ENCODE peak calls at places on chromosomes 7 and 10, in six cellular contexts. One of them, this sample, is unnamed.

GRCh38 chr10:14580933-14581332 is 193.8 kb downstream of the FAM107B start:
- DNase-seq in NCI-H2081: no peak
- DNase-seq in activated naive CD4-positive, alpha-beta T cell treated with Interleukin-2 at 50 U/mL for 16 hours: no peak
- DNase-seq in HFF-Myc: no peak
- DNase-seq in fibroblast of villous mesenchyme: no peak
- DNase-seq in stimulated activated CD4-positive, alpha-beta T cell treated with anti-CD3 and anti-CD28 coated beads, Interleukin-12 subunit alpha, Interleukin-12 subunit beta, amount 100 ng/mL, for 4 hours: no peak
- DNase-seq in this sample: no peak

GRCh38 chr10:84258034-84258695 is 13.3 kb downstream of the RGR start:
- DNase-seq in fibroblast of villous mesenchyme: no peak
- DNase-seq in activated naive CD4-positive, alpha-beta T cell treated with Interleukin-2 at 50 U/mL for 16 hours: no peak
- DNase-seq in NCI-H2081: no peak
- DNase-seq in HFF-Myc: no peak
- DNase-seq in stimulated activated CD4-positive, alpha-beta T cell treated with anti-CD3 and anti-CD28 coated beads, Interleukin-12 subunit alpha, Interleukin-12 subunit beta, amount 100 ng/mL, for 4 hours: no peak
- DNase-seq in this sample: no peak

GRCh38 chr10:113539789-113540188 is 13.1 kb upstream of the HABP2 start:
- DNase-seq in stimulated activated CD4-positive, alpha-beta T cell treated with anti-CD3 and anti-CD28 coated beads, Interleukin-12 subunit alpha, Interleukin-12 subunit beta, amount 100 ng/mL, for 4 hours: no peak
- DNase-seq in activated naive CD4-positive, alpha-beta T cell treated with Interleukin-2 at 50 U/mL for 16 hours: no peak
- DNase-seq in NCI-H2081: no peak
- DNase-seq in fibroblast of villous mesenchyme: peak
- DNase-seq in HFF-Myc: no peak
- DNase-seq in this sample: no peak

GRCh38 chr10:98055875-98056516 is 25.6 kb upstream of the CRTAC1 start:
- DNase-seq in stimulated activated CD4-positive, alpha-beta T cell treated with anti-CD3 and anti-CD28 coated beads, Interleukin-12 subunit alpha, Interleukin-12 subunit beta, amount 100 ng/mL, for 4 hours: peak
- DNase-seq in activated naive CD4-positive, alpha-beta T cell treated with Interleukin-2 at 50 U/mL for 16 hours: no peak
- DNase-seq in fibroblast of villous mesenchyme: peak
- DNase-seq in HFF-Myc: peak
- DNase-seq in NCI-H2081: no peak
- DNase-seq in this sample: peak

GRCh38 chr10:90579602-90580242 is 278.1 kb downstream of the HTR7 start:
- DNase-seq in activated naive CD4-positive, alpha-beta T cell treated with Interleukin-2 at 50 U/mL for 16 hours: no peak
- DNase-seq in stimulated activated CD4-positive, alpha-beta T cell treated with anti-CD3 and anti-CD28 coated beads, Interleukin-12 subunit alpha, Interleukin-12 subunit beta, amount 100 ng/mL, for 4 hours: no peak
- DNase-seq in fibroblast of villous mesenchyme: peak
- DNase-seq in NCI-H2081: no peak
- DNase-seq in HFF-Myc: peak
- DNase-seq in this sample: no peak

GRCh38 chr7:133645870-133646492 is 393.1 kb downstream of the EXOC4 start:
- DNase-seq in stimulated activated CD4-positive, alpha-beta T cell treated with anti-CD3 and anti-CD28 coated beads, Interleukin-12 subunit alpha, Interleukin-12 subunit beta, amount 100 ng/mL, for 4 hours: no peak
- DNase-seq in activated naive CD4-positive, alpha-beta T cell treated with Interleukin-2 at 50 U/mL for 16 hours: no peak
- DNase-seq in HFF-Myc: no peak
- DNase-seq in NCI-H2081: no peak
- DNase-seq in fibroblast of villous mesenchyme: peak
- DNase-seq in this sample: no peak

GRCh38 chr10:126201603-126202002 is 186.7 kb downstream of the ADAM12 start:
- DNase-seq in activated naive CD4-positive, alpha-beta T cell treated with Interleukin-2 at 50 U/mL for 16 hours: no peak
- DNase-seq in HFF-Myc: no peak
- DNase-seq in NCI-H2081: no peak
- DNase-seq in fibroblast of villous mesenchyme: no peak
- DNase-seq in stimulated activated CD4-positive, alpha-beta T cell treated with anti-CD3 and anti-CD28 coated beads, Interleukin-12 subunit alpha, Interleukin-12 subunit beta, amount 100 ng/mL, for 4 hours: no peak
- DNase-seq in this sample: no peak

GRCh38 chr7:16114071-16114470 is 307.3 kb downstream of the CRPPA start:
- DNase-seq in activated naive CD4-positive, alpha-beta T cell treated with Interleukin-2 at 50 U/mL for 16 hours: no peak
- DNase-seq in fibroblast of villous mesenchyme: no peak
- DNase-seq in HFF-Myc: no peak
- DNase-seq in NCI-H2081: no peak
- DNase-seq in stimulated activated CD4-positive, alpha-beta T cell treated with anti-CD3 and anti-CD28 coated beads, Interleukin-12 subunit alpha, Interleukin-12 subunit beta, amount 100 ng/mL, for 4 hours: no peak
- DNase-seq in this sample: no peak

GRCh38 chr10:17151716-17152115 is 22.1 kb upstream of the CUBN start:
- DNase-seq in fibroblast of villous mesenchyme: no peak
- DNase-seq in activated naive CD4-positive, alpha-beta T cell treated with Interleukin-2 at 50 U/mL for 16 hours: no peak
- DNase-seq in stimulated activated CD4-positive, alpha-beta T cell treated with anti-CD3 and anti-CD28 coated beads, Interleukin-12 subunit alpha, Interleukin-12 subunit beta, amount 100 ng/mL, for 4 hours: no peak
- DNase-seq in HFF-Myc: no peak
- DNase-seq in NCI-H2081: no peak
- DNase-seq in this sample: no peak